ENCODE peak calls at places on chromosome 17, in ten cellular contexts. One of them, this sample, is unnamed.

GRCh38 chr17:44236444-44236991 is 17.0 kb upstream of the UBTF start:
- DNase-seq in lower leg skin: no peak
- DNase-seq in stomach: no peak
- DNase-seq in ovary: no peak
- DNase-seq in body of pancreas: no peak
- DNase-seq in breast epithelium: no peak
- DNase-seq in vagina: no peak
- DNase-seq in tibial nerve: no peak
- DNase-seq in NB4: no peak
- DNase-seq in A549: no peak
- DNase-seq in this sample: no peak

GRCh38 chr17:48647103-48647963 is 21.2 kb upstream of the HOXB9 start:
- DNase-seq in lower leg skin: no peak
- DNase-seq in stomach: no peak
- DNase-seq in ovary: no peak
- DNase-seq in body of pancreas: no peak
- DNase-seq in breast epithelium: no peak
- DNase-seq in vagina: no peak
- DNase-seq in tibial nerve: no peak
- DNase-seq in NB4: peak; percentile 26
- DNase-seq in A549: peak; percentile 63
- DNase-seq in this sample: no peak

GRCh38 chr17:55577011-55577586 is 65.8 kb upstream of the SMIM36 start:
- DNase-seq in lower leg skin: peak; percentile 41
- DNase-seq in stomach: no peak
- DNase-seq in ovary: peak; percentile 56
- DNase-seq in body of pancreas: peak; percentile 51
- DNase-seq in breast epithelium: no peak
- DNase-seq in vagina: no peak
- DNase-seq in tibial nerve: peak; percentile 68
- DNase-seq in NB4: peak; percentile 23
- DNase-seq in A549: no peak
- DNase-seq in this sample: no peak

GRCh38 chr17:19755821-19756510 is 7.9 kb upstream of the ALDH3A1 start:
- DNase-seq in lower leg skin: no peak
- DNase-seq in stomach: no peak
- DNase-seq in ovary: no peak
- DNase-seq in body of pancreas: no peak
- DNase-seq in breast epithelium: no peak
- DNase-seq in vagina: no peak
- DNase-seq in tibial nerve: no peak
- DNase-seq in NB4: no peak
- DNase-seq in A549: no peak
- DNase-seq in this sample: no peak

GRCh38 chr17:21016826-21017225 is 26.0 kb downstream of the USP22 start:
- DNase-seq in lower leg skin: no peak
- DNase-seq in stomach: no peak
- DNase-seq in ovary: no peak
- DNase-seq in body of pancreas: no peak
- DNase-seq in breast epithelium: no peak
- DNase-seq in vagina: no peak
- DNase-seq in tibial nerve: no peak
- DNase-seq in NB4: no peak
- DNase-seq in A549: no peak
- DNase-seq in this sample: no peak

GRCh38 chr17:14052886-14053615 is 16.3 kb upstream of the COX10 start:
- DNase-seq in lower leg skin: no peak
- DNase-seq in stomach: no peak
- DNase-seq in ovary: no peak
- DNase-seq in body of pancreas: no peak
- DNase-seq in breast epithelium: no peak
- DNase-seq in vagina: no peak
- DNase-seq in tibial nerve: no peak
- DNase-seq in NB4: no peak
- DNase-seq in A549: no peak
- DNase-seq in this sample: no peak

GRCh38 chr17:46194393-46195216 is 1.4 kb upstream of the KANSL1 start:
- DNase-seq in lower leg skin: no peak
- DNase-seq in stomach: no peak
- DNase-seq in ovary: no peak
- DNase-seq in body of pancreas: no peak
- DNase-seq in breast epithelium: no peak
- DNase-seq in vagina: no peak
- DNase-seq in tibial nerve: peak; percentile 26
- DNase-seq in NB4: peak; percentile 90
- DNase-seq in A549: peak; percentile 60
- DNase-seq in this sample: no peak

GRCh38 chr17:50501906-50502642 is 6.2 kb upstream of the MYCBPAP start:
- DNase-seq in lower leg skin: no peak
- DNase-seq in stomach: no peak
- DNase-seq in ovary: no peak
- DNase-seq in body of pancreas: no peak
- DNase-seq in breast epithelium: no peak
- DNase-seq in vagina: no peak
- DNase-seq in tibial nerve: no peak
- DNase-seq in NB4: no peak
- DNase-seq in A549: no peak
- DNase-seq in this sample: no peak

DNA sequence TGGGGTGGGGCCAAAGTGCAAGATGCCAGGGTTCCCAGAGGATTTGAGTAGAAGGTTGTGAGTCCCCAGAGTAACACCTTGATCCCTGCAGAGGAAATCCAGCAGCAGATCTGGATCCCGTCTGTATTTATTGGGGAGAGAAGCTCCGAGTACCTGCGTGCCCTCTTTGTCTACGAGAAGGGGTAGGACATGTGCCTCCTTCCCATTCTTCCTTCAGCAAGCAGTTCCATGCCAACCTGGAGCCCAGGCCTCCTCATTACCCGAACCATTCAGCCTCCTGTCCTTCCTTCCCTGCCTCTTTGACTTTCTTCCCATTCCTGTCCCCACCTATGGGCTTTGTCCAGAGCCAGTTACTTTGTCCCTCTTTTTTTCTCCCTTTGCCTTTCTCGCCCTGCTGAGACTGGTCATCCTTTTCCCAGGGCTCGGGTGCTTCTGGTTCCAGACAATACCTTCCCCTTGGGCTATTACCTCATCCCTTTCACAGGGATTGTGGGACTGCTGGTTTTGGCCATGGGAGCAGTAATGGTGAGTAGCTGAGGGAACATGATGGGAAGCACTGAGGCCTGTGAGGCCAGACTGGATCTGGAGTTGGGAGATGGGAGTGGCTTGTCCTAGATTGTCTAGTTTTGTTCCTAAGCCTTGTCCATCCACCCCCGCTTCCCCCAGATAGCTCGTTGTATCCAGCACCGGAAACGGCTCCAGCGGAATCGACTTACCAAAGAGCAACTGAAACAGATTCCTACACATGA is 2.9 kb downstream of the RNF167 start:
- DNase-seq in lower leg skin: no peak
- DNase-seq in stomach: no peak
- DNase-seq in ovary: no peak
- DNase-seq in body of pancreas: no peak
- DNase-seq in breast epithelium: no peak
- DNase-seq in vagina: no peak
- DNase-seq in tibial nerve: no peak
- DNase-seq in NB4: no peak
- DNase-seq in A549: no peak
- DNase-seq in this sample: no peak
- TF ChIP-seq POLR2A in lower leg skin: no peak
- TF ChIP-seq POLR2A in stomach: no peak
- TF ChIP-seq POLR2A in ovary: no peak
- TF ChIP-seq POLR2A in body of pancreas: no peak
- TF ChIP-seq POLR2A in breast epithelium: no peak
- TF ChIP-seq POLR2A in vagina: no peak
- TF ChIP-seq POLR2A in tibial nerve: no peak
- TF ChIP-seq POLR2A in NB4: no peak
- TF ChIP-seq POLR2A in A549: no peak
- TF ChIP-seq POLR2A in this sample: no peak

GRCh38 chr17:81292450-81292849 is 2.7 kb downstream of the SLC38A10 start:
- DNase-seq in lower leg skin: no peak
- DNase-seq in stomach: no peak
- DNase-seq in ovary: no peak
- DNase-seq in body of pancreas: no peak
- DNase-seq in breast epithelium: no peak
- DNase-seq in vagina: no peak
- DNase-seq in tibial nerve: no peak
- DNase-seq in NB4: no peak
- DNase-seq in A549: no peak
- DNase-seq in this sample: no peak

GRCh38 chr17:81294512-81295030 is 536 bp downstream of the SLC38A10 start:
- DNase-seq in lower leg skin: no peak
- DNase-seq in stomach: peak; percentile 42
- DNase-seq in ovary: no peak
- DNase-seq in body of pancreas: peak; percentile 44
- DNase-seq in breast epithelium: no peak
- DNase-seq in vagina: no peak
- DNase-seq in tibial nerve: no peak
- DNase-seq in NB4: peak; percentile 51
- DNase-seq in A549: no peak
- DNase-seq in this sample: no peak

GRCh38 chr17:81298325-81298990 is 3.4 kb upstream of the SLC38A10 start:
- DNase-seq in lower leg skin: no peak
- DNase-seq in stomach: no peak
- DNase-seq in ovary: no peak
- DNase-seq in body of pancreas: no peak
- DNase-seq in breast epithelium: no peak
- DNase-seq in vagina: no peak
- DNase-seq in tibial nerve: no peak
- DNase-seq in NB4: no peak
- DNase-seq in A549: no peak
- DNase-seq in this sample: no peak

GRCh38 chr17:81295678-81296381 is 723 bp upstream of the SLC38A10 start:
- DNase-seq in lower leg skin: no peak
- DNase-seq in stomach: peak; percentile 84
- DNase-seq in ovary: no peak
- DNase-seq in body of pancreas: peak; percentile 92
- DNase-seq in breast epithelium: no peak
- DNase-seq in vagina: no peak
- DNase-seq in tibial nerve: no peak
- DNase-seq in NB4: peak; percentile 70
- DNase-seq in A549: peak; percentile 83
- DNase-seq in this sample: no peak

DNA sequence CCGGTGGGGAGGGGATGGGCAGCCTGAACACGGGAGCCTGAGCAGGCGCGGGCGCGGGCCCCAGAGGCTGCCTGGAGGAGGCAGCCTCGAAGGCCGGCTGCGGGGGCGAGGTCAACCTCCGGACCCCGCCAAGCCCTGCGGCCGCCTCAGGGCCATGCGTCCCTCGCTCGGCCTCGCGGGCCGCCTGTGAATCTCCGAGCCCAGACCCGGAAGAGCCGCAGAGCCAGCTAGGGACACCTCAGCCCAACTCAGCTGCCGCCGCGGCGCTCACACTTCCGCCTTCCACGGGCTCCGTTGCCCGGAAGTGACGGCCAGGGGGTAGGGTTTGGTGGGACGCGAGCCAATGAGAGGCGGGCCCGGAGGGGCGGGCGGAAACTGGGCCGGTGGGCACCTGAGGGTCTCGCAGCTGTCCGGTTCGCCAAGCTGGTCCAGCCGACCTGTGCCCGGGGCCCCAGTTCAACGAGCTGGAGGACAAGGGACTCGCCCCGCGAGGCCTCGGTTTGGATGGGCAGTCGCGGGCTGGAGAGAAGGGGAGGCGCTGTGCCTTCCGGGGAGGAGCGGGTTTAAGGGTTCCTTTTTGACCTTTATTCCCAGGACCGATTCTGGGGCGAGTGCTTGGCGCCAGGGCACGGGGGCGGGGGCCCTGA is at the start of gene SLC38A10:
- DNase-seq in lower leg skin: peak; percentile 84
- DNase-seq in stomach: peak; percentile 94
- DNase-seq in ovary: peak; percentile 93
- DNase-seq in body of pancreas: peak; percentile 92
- DNase-seq in breast epithelium: peak; percentile 91
- DNase-seq in vagina: no peak
- DNase-seq in tibial nerve: peak; percentile 89
- DNase-seq in NB4: peak; percentile 94
- DNase-seq in A549: peak; percentile 87
- DNase-seq in this sample: peak; percentile 29
- TF ChIP-seq CTCF in lower leg skin: no peak
- TF ChIP-seq CTCF in stomach: no peak
- TF ChIP-seq CTCF in ovary: no peak
- TF ChIP-seq CTCF in body of pancreas: no peak
- TF ChIP-seq CTCF in breast epithelium: no peak
- TF ChIP-seq CTCF in vagina: no peak
- TF ChIP-seq CTCF in tibial nerve: peak; percentile 25
- TF ChIP-seq CTCF in NB4: no peak
- TF ChIP-seq CTCF in A549: no peak
- TF ChIP-seq CTCF in this sample: no peak

DNA sequence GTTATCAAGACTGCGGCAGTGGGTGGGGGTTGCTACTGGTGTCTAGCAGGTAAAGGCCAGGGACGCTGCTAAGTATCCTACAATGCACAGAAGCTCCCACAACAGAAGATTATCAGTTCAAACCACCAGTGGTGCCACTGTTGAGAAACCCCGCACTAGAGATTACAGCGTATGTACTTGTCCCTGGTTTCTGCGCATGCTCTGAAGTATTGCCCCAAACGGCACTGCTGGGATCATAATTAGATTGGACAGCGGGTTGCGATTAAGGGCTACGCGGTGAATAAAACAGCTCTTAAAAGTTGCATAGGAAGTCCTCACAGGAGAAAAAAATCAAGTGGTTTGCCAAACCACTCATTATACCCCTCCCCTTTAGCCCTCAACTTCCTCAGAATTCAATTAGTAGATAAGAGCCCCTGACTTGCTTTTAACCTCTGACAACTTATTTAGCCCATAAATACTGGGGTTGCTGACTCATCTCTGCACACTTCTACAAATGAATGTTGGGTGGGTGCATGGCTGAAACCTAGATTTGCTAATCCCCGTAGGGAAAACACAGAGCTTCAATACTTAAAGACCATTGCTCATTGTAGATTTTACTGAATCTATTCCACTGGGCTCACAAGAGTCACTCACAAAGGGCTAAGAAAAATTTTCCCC is 91.7 kb downstream of the RGS9 start:
- DNase-seq in lower leg skin: no peak
- DNase-seq in stomach: no peak
- DNase-seq in ovary: no peak
- DNase-seq in body of pancreas: peak; percentile 21
- DNase-seq in breast epithelium: no peak
- DNase-seq in vagina: no peak
- DNase-seq in tibial nerve: no peak
- DNase-seq in NB4: peak; percentile 90
- DNase-seq in A549: no peak
- DNase-seq in this sample: no peak
- TF ChIP-seq POLR2A in lower leg skin: no peak
- TF ChIP-seq POLR2A in stomach: no peak
- TF ChIP-seq POLR2A in ovary: no peak
- TF ChIP-seq POLR2A in body of pancreas: no peak
- TF ChIP-seq POLR2A in breast epithelium: no peak
- TF ChIP-seq POLR2A in vagina: no peak
- TF ChIP-seq POLR2A in tibial nerve: no peak
- TF ChIP-seq POLR2A in NB4: no peak
- TF ChIP-seq POLR2A in A549: no peak
- TF ChIP-seq POLR2A in this sample: no peak

GRCh38 chr17:29567362-29568330 is 809 bp upstream of the ABHD15 start:
- DNase-seq in lower leg skin: peak; percentile 29
- DNase-seq in stomach: peak; percentile 73
- DNase-seq in ovary: peak; percentile 56
- DNase-seq in body of pancreas: peak; percentile 71
- DNase-seq in breast epithelium: peak; percentile 56
- DNase-seq in vagina: peak; percentile 88
- DNase-seq in tibial nerve: peak; percentile 29
- DNase-seq in NB4: peak; percentile 90
- DNase-seq in A549: peak; percentile 85
- DNase-seq in this sample: no peak

GRCh38 chr17:29566473-29567361 is at the start of gene ABHD15:
- DNase-seq in lower leg skin: peak; percentile 36
- DNase-seq in stomach: peak; percentile 79
- DNase-seq in ovary: peak; percentile 63
- DNase-seq in body of pancreas: peak; percentile 82
- DNase-seq in breast epithelium: peak; percentile 55
- DNase-seq in vagina: peak; percentile 87
- DNase-seq in tibial nerve: peak; percentile 43
- DNase-seq in NB4: peak; percentile 89
- DNase-seq in A549: peak; percentile 75
- DNase-seq in this sample: no peak

GRCh38 chr17:29563816-29564215 is 3.0 kb downstream of the ABHD15 start:
- DNase-seq in lower leg skin: no peak
- DNase-seq in stomach: peak; percentile 20
- DNase-seq in ovary: no peak
- DNase-seq in body of pancreas: no peak
- DNase-seq in breast epithelium: no peak
- DNase-seq in vagina: no peak
- DNase-seq in tibial nerve: no peak
- DNase-seq in NB4: no peak
- DNase-seq in A549: no peak
- DNase-seq in this sample: no peak

GRCh38 chr17:29568331-29569244 is at the start of gene TP53I13:
- DNase-seq in lower leg skin: peak; percentile 84
- DNase-seq in stomach: peak; percentile 91
- DNase-seq in ovary: peak; percentile 90
- DNase-seq in body of pancreas: peak; percentile 93
- DNase-seq in breast epithelium: peak; percentile 76
- DNase-seq in vagina: peak; percentile 91
- DNase-seq in tibial nerve: peak; percentile 80
- DNase-seq in NB4: peak; percentile 96
- DNase-seq in A549: peak; percentile 90
- DNase-seq in this sample: peak; percentile 58

DNA sequence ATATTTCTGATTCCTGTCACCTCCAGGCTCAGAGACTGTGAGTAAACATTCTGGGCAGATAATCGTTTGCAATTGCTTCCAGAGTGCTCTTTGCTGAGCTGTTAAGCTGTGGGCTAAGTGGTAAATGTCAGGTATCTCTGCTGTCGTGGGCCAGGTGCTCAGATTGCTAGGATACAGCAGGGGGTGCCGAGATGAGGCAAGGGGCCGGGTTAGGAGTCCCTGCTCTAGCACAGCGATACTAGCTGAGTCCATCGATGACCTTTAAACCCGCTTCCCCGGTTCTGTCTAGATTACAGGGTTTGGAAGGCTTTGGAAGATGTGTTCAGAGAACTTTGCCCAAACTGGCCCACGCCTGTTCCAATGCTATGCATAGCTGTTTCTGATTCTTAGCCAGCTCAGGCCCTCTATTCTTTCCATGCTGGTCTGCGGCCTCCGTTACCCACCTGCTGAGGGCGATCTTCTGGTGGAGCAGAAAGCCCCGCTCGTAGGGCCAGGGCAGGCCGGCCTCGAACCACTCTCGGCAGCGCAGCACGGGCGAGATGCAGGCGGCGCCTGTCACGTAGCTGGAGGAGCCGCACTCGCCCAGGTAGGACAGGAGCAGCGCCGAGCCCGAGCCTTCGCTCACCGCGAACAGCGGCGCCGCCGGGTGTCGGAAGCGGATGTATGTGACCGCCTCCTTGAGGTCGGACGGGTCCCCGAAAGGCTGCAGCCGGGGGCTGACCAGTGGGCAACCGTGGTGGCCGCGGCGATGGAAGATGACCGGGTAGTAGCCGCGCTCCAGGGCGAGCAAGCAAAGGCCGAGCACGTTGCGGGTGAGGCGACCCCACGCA is 979 bp downstream of the ABHD15 start:
- DNase-seq in lower leg skin: peak; percentile 16
- DNase-seq in stomach: peak; percentile 59
- DNase-seq in ovary: no peak
- DNase-seq in body of pancreas: peak; percentile 61
- DNase-seq in breast epithelium: peak; percentile 51
- DNase-seq in vagina: peak; percentile 85
- DNase-seq in tibial nerve: no peak
- DNase-seq in NB4: peak; percentile 81
- DNase-seq in A549: peak; percentile 79
- DNase-seq in this sample: no peak
- TF ChIP-seq CTCF in lower leg skin: no peak
- TF ChIP-seq CTCF in stomach: no peak
- TF ChIP-seq CTCF in ovary: no peak
- TF ChIP-seq CTCF in body of pancreas: no peak
- TF ChIP-seq CTCF in breast epithelium: no peak
- TF ChIP-seq CTCF in vagina: no peak
- TF ChIP-seq CTCF in tibial nerve: no peak
- TF ChIP-seq CTCF in NB4: peak; percentile 50
- TF ChIP-seq CTCF in A549: peak; percentile 46
- TF ChIP-seq CTCF in this sample: no peak

This sample was measured in esophagus squamous epithelium.